ENCODE peak calls at places on chromosomes 16 and 17, in ten cellular contexts. S, N, V, K, W, H, I, G, X and O are unnamed samples.

GRCh38 chr17:40038882-40039513 is 15.2 kb downstream of the MED24 start:
- DNase-seq in V (no peak), H (no peak), I (peak; percentile 52), N (peak; percentile 50), G (no peak), K (peak; percentile 41), X (no peak), S (peak; percentile 92), W (peak; percentile 55), O (no peak)

GRCh38 chr17:50203589-50204345 is 2.3 kb upstream of the COL1A1 start:
- DNase-seq in V (no peak), N (no peak), I (no peak), H (no peak), S (peak; percentile 80), W (no peak), G (no peak), K (no peak), X (no peak), O (no peak)

GRCh38 chr16:6016530-6017184 is 919.1 kb upstream of the EEF2KMT start:
- DNase-seq in N (peak; percentile 54), W (no peak), S (no peak), H (no peak), G (no peak), V (no peak), X (no peak), K (no peak), I (peak; percentile 55), O (no peak)

GRCh38 chr17:3944485-3945388 is 19.5 kb downstream of the ATP2A3 start:
- DNase-seq in W (no peak), N (no peak), K (peak; percentile 83), X (no peak), I (peak; percentile 74), V (peak; percentile 21), S (peak; percentile 51), G (no peak), H (peak; percentile 36), O (no peak)

GRCh38 chr16:16780588-16780987 is 401.6 kb downstream of the NPIPA7 start:
- DNase-seq in X (no peak), S (no peak), G (no peak), K (no peak), I (peak; percentile 52), W (no peak), N (no peak), V (no peak), H (no peak), O (peak; percentile 8)

GRCh38 chr17:31275126-31275525 is 21.9 kb downstream of the OMG start:
- DNase-seq in G (no peak), K (no peak), N (no peak), S (no peak), I (no peak), W (no peak), X (no peak), H (no peak), V (no peak), O (no peak)

GRCh38 chr16:23155445-23156049 is 6.3 kb upstream of the USP31 start:
- DNase-seq in S (no peak), K (no peak), N (no peak), H (no peak), G (no peak), V (no peak), W (no peak), X (no peak), I (peak; percentile 24), O (no peak)

GRCh38 chr17:45852535-45853297 is 8.0 kb downstream of the SPPL2C start:
- DNase-seq in I (peak; percentile 51), K (peak; percentile 70), N (peak; percentile 60), S (peak; percentile 45), H (peak; percentile 70), W (no peak), G (peak; percentile 14), X (peak; percentile 54), V (peak; percentile 38), O (peak; percentile 40)

GRCh38 chr17:63543822-63544420 is 6.4 kb upstream of the DCAF7 start:
- DNase-seq in W (no peak), S (no peak), N (no peak), I (peak; percentile 36), G (no peak), H (no peak), K (no peak), V (no peak), X (no peak), O (no peak)

GRCh38 chr17:8916470-8916869 is 49.0 kb upstream of the PIK3R6 start:
- DNase-seq in W (no peak), N (no peak), I (no peak), H (no peak), G (no peak), X (no peak), S (no peak), K (no peak), V (no peak), O (no peak)

GRCh38 chr17:78882546-78883089 is 20.4 kb downstream of the CEP295NL start:
- DNase-seq in N (peak; percentile 63), S (no peak), H (no peak), X (no peak), I (peak; percentile 39), G (no peak), V (no peak), W (no peak), K (peak; percentile 93), O (no peak)

GRCh38 chr17:4950075-4950756 is 703 bp upstream of the ENO3 start:
- DNase-seq in G (no peak), I (peak; percentile 72), K (peak; percentile 89), H (no peak), X (no peak), N (no peak), S (peak; percentile 67), V (peak; percentile 31), W (no peak), O (no peak)

GRCh38 chr16:53898993-53899392 is 195.0 kb downstream of the FTO start:
- DNase-seq in W (no peak), N (no peak), S (no peak), I (no peak), K (no peak), X (no peak), H (no peak), G (no peak), V (no peak), O (no peak)

GRCh38 chr17:69358688-69359596 is 32.0 kb upstream of the ABCA5 start:
- DNase-seq in I (peak; percentile 64), G (no peak), K (no peak), W (no peak), N (peak; percentile 35), X (no peak), S (no peak), V (peak; percentile 5), H (no peak), O (no peak)